ENCODE peak calls at places on chromosomes 7 and 10, in seven cellular contexts. A is endothelial cell, X is BE2C, B is adrenal gland, N is thoracic aorta, O is dorsolateral prefrontal cortex, M is RWPE1. D is an unnamed sample.

GRCh38 chr7:140870003-140870402 is 54.7 kb downstream of the BRAF start:
- DNase-seq in A (no peak), X (no peak), B (no peak), N (no peak), O (no peak), M (no peak), D (no peak)

GRCh38 chr7:137754076-137754851 is 92.5 kb downstream of the DGKI start:
- DNase-seq in A (no peak), X (no peak), B (no peak), N (no peak), O (peak; percentile 73), M (no peak), D (peak; percentile 28)

GRCh38 chr7:110442386-110442837 is 648.5 kb upstream of the LRRN3 start:
- DNase-seq in A (peak; percentile 71), X (peak; percentile 86), B (peak; percentile 20), N (no peak), O (no peak), M (peak; percentile 44), D (peak; percentile 70)

GRCh38 chr10:13731799-13732198 is 145.0 kb downstream of the PRPF18 start:
- DNase-seq in A (no peak), X (no peak), B (no peak), N (no peak), O (no peak), M (no peak), D (no peak)

GRCh38 chr10:84195044-84195830 is 900 bp downstream of the CDHR1 start:
- DNase-seq in A (no peak), X (no peak), B (no peak), N (no peak), O (no peak), M (no peak), D (no peak)

GRCh38 chr7:107803009-107803581 is at the start of gene SLC26A3:
- DNase-seq in A (no peak), X (no peak), B (no peak), N (no peak), O (no peak), M (no peak), D (no peak)

GRCh38 chr10:52208394-52208793 is 105.7 kb upstream of the DKK1 start:
- DNase-seq in A (no peak), X (no peak), B (no peak), N (no peak), O (no peak), M (no peak), D (no peak)

GRCh38 chr10:84214612-84215235 is 10.6 kb downstream of the LRIT2 start:
- DNase-seq in A (peak; percentile 62), X (no peak), B (no peak), N (no peak), O (no peak), M (no peak), D (peak; percentile 57)

GRCh38 chr10:128174581-128175559 is 48.6 kb upstream of the MKI67 start:
- DNase-seq in A (no peak), X (no peak), B (no peak), N (no peak), O (no peak), M (no peak), D (peak; percentile 25)

GRCh38 chr7:157488966-157489365 is 152.2 kb downstream of the DNAJB6 start:
- DNase-seq in A (no peak), X (no peak), B (no peak), N (no peak), O (no peak), M (no peak), D (no peak)

GRCh38 chr10:36608866-36609265 is 516.5 kb upstream of the ANKRD30A start:
- DNase-seq in A (no peak), X (no peak), B (no peak), N (no peak), O (no peak), M (no peak), D (no peak)

GRCh38 chr7:137727413-137727812 is 119.4 kb downstream of the DGKI start:
- DNase-seq in A (no peak), X (no peak), B (no peak), N (no peak), O (no peak), M (no peak), D (no peak)

GRCh38 chr7:114889646-114890285 is 32.1 kb upstream of the MDFIC start:
- DNase-seq in A (no peak), X (no peak), B (no peak), N (no peak), O (no peak), M (peak; percentile 88), D (no peak)

GRCh38 chr7:12630615-12630884 is 56.9 kb upstream of the ARL4A start:
- DNase-seq in A (no peak), X (no peak), B (no peak), N (no peak), O (no peak), M (no peak), D (no peak)

GRCh38 chr7:150379590-150380379 is 655 bp downstream of the ZNF775 start:
- DNase-seq in A (peak; percentile 39), X (no peak), B (no peak), N (no peak), O (no peak), M (no peak), D (peak; percentile 58)

GRCh38 chr10:54749623-54750022 is 51.4 kb downstream of the PCDH15 start:
- DNase-seq in A (no peak), X (no peak), B (no peak), N (no peak), O (no peak), M (no peak), D (no peak)

GRCh38 chr7:82428186-82428961 is 15.2 kb downstream of the CACNA2D1 start:
- DNase-seq in A (no peak), X (no peak), B (no peak), N (no peak), O (no peak), M (no peak), D (no peak)

GRCh38 chr10:28281726-28282325 is 21.0 kb downstream of the MPP7 start:
- DNase-seq in A (no peak), X (no peak), B (no peak), N (no peak), O (no peak), M (no peak), D (no peak)

GRCh38 chr7:33735403-33735802 is 169.9 kb upstream of the BMPER start:
- DNase-seq in A (no peak), X (no peak), B (no peak), N (no peak), O (no peak), M (no peak), D (no peak)

GRCh38 chr7:33730958-33731357 is 174.4 kb upstream of the BMPER start:
- DNase-seq in A (no peak), X (no peak), B (no peak), N (no peak), O (no peak), M (no peak), D (no peak)

GRCh38 chr7:33732462-33732861 is 172.9 kb upstream of the BMPER start:
- DNase-seq in A (no peak), X (no peak), B (no peak), N (no peak), O (no peak), M (no peak), D (no peak)

GRCh38 chr7:33736521-33737221 is 168.7 kb upstream of the BMPER start:
- DNase-seq in A (no peak), X (no peak), B (no peak), N (no peak), O (no peak), M (no peak), D (no peak)

DNA sequence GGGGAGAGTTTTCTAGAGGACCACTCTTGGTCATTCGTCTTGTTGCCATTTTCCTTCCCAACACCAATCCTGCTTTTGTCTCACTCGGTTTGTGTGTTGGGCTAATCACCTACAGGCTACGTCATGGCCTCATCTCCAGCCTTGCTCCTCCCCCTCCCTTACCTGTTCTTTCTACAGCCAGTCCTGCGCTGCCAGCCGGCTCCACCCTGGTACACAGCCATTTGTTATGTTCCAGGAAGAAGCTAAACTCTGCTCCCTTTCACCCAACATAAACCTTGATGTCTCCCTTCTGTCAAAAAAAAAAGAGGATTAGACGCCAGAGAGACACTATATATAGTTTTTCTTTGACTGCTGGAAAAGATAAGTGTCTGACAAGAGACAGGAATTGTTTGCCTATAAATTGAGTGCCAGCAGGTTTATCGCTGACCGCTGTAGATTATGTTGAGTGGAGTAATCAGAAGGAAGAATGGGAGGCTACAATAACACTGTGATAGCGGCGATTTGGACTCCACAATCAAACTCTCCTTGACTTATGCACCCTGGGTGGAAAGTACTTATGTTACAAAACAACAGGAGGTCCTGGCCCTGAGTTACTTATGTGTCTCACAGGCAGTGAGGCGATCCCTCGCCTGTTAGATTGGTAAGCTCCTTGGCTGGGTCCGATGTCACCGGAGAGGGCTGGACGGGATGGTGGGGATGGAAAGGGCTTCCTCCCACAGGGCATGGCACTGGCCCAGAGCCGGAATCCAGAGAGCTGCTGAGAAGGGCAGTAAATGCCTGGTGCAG is 171.3 kb upstream of the BMPER start:
- DNase-seq in A (no peak), X (no peak), B (no peak), N (no peak), O (no peak), M (no peak), D (no peak)
- TF ChIP-seq CTCF in A (no peak), X (no peak), B (no peak), N (no peak), O (no peak), M (no peak), D (no peak)

DNA sequence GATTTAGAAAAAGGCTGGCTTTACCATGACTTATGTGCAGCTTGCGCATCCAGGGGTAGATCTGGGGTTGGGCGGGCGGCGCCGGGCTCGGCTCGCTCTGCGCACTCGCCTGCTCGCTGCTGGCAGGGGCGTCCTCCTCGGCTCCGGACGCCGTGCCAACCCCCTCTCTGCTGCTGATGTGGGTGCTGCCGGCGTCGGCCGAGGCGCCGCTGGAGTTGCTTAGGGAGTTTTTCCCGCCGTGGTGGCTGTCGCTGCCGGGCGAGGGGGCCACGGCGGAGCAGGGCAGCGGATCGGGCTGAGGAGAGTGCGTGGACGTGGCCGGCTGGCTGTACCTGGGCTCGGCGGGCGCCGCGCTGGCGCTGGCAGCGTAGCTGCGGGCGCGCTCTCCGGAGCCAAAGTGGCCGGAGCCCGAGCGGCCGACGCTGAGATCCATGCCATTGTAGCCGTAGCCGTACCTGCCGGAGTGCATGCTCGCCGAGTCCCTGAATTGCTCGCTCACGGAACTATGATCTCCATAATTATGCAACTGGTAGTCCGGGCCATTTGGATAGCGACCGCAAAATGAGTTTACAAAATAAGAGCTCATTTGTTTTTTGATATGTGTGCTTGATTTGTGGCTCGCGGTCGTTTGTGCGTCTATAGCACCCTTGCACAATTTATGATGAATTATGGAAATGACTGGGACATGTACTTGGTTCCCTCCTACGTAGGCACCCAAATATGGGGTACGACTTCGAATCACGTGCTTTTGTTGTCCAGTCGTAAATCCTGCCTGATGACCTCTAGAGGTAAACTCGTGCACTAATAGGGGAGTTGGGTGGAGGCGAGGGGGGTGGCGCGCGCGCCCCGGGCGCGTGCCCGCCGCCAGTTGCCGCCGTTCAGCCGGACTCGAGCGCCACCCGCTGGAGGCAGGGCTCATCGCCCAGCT is at the start of gene HOXA5:
- DNase-seq in A (peak; percentile 86), X (peak; percentile 36), B (peak; percentile 90), N (no peak), O (no peak), M (peak; percentile 98), D (peak; percentile 70)
- TF ChIP-seq CTCF in A (peak; percentile 90), X (peak; percentile 49), B (peak; percentile 79), N (peak; percentile 85), O (peak; percentile 30), M (peak; percentile 99), D (peak; percentile 78)

GRCh38 chr10:8311526-8312070 is 257.1 kb downstream of the GATA3 start:
- DNase-seq in A (no peak), X (no peak), B (no peak), N (no peak), O (no peak), M (no peak), D (no peak)
- TF ChIP-seq CTCF in A (no peak), X (no peak), B (no peak), N (no peak), O (no peak), M (no peak), D (no peak)

GRCh38 chr10:89887406-89887805 is 186.0 kb downstream of the KIF20B start:
- DNase-seq in A (no peak), X (no peak), B (no peak), N (no peak), O (no peak), M (no peak), D (no peak)
- TF ChIP-seq CTCF in A (no peak), X (no peak), B (no peak), N (no peak), O (no peak), M (no peak), D (no peak)